ENCODE peak calls at places on chromosome 7, in eight cellular contexts. One of them, this sample, is unnamed.

GRCh38 chr7:66356277-66356721 is 151.2 kb downstream of the TPST1 start:
- DNase-seq in AG09309: peak
- DNase-seq in fibroblast of mammary gland: peak
- DNase-seq in HCT116: peak
- DNase-seq in neural progenitor cell: no peak
- DNase-seq in MCF 10A: no peak
- DNase-seq in suprapubic skin: no peak
- DNase-seq in neural crest cell: no peak
- DNase-seq in this sample: no peak

GRCh38 chr7:18570890-18571478 is 75.4 kb downstream of the HDAC9 start:
- DNase-seq in neural progenitor cell: peak
- DNase-seq in AG09309: peak
- DNase-seq in neural crest cell: no peak
- DNase-seq in HCT116: peak
- DNase-seq in suprapubic skin: no peak
- DNase-seq in MCF 10A: peak
- DNase-seq in fibroblast of mammary gland: peak
- DNase-seq in this sample: peak

GRCh38 chr7:52547301-52547920 is 488.0 kb upstream of the POM121L12 start:
- DNase-seq in suprapubic skin: no peak
- DNase-seq in neural crest cell: no peak
- DNase-seq in AG09309: no peak
- DNase-seq in neural progenitor cell: peak
- DNase-seq in HCT116: no peak
- DNase-seq in fibroblast of mammary gland: no peak
- DNase-seq in MCF 10A: no peak
- DNase-seq in this sample: no peak

GRCh38 chr7:3076163-3076562 is 32.5 kb upstream of the CARD11 start:
- DNase-seq in suprapubic skin: no peak
- DNase-seq in MCF 10A: no peak
- DNase-seq in AG09309: no peak
- DNase-seq in neural crest cell: no peak
- DNase-seq in fibroblast of mammary gland: no peak
- DNase-seq in neural progenitor cell: no peak
- DNase-seq in HCT116: no peak
- DNase-seq in this sample: no peak

GRCh38 chr7:119472398-119473038 is 800.5 kb upstream of the KCND2 start:
- DNase-seq in fibroblast of mammary gland: no peak
- DNase-seq in AG09309: no peak
- DNase-seq in neural crest cell: no peak
- DNase-seq in MCF 10A: peak
- DNase-seq in neural progenitor cell: no peak
- DNase-seq in suprapubic skin: no peak
- DNase-seq in HCT116: no peak
- DNase-seq in this sample: no peak

GRCh38 chr7:98314469-98314868 is 33.0 kb downstream of the BRI3 start:
- DNase-seq in neural progenitor cell: no peak
- DNase-seq in HCT116: no peak
- DNase-seq in MCF 10A: no peak
- DNase-seq in fibroblast of mammary gland: peak
- DNase-seq in suprapubic skin: no peak
- DNase-seq in neural crest cell: no peak
- DNase-seq in AG09309: no peak
- DNase-seq in this sample: no peak

GRCh38 chr7:132417037-132417906 is 159.0 kb downstream of the PLXNA4 start:
- DNase-seq in HCT116: no peak
- DNase-seq in fibroblast of mammary gland: no peak
- DNase-seq in neural progenitor cell: no peak
- DNase-seq in MCF 10A: no peak
- DNase-seq in neural crest cell: no peak
- DNase-seq in suprapubic skin: no peak
- DNase-seq in AG09309: no peak
- DNase-seq in this sample: no peak

GRCh38 chr7:74417419-74417971 is 36.2 kb upstream of the GTF2IRD1 start:
- DNase-seq in HCT116: peak
- DNase-seq in AG09309: no peak
- DNase-seq in suprapubic skin: no peak
- DNase-seq in MCF 10A: peak
- DNase-seq in fibroblast of mammary gland: peak
- DNase-seq in neural crest cell: peak
- DNase-seq in neural progenitor cell: peak
- DNase-seq in this sample: peak

GRCh38 chr7:90574136-90574819 is 21.8 kb upstream of the CDK14 start:
- DNase-seq in HCT116: no peak
- DNase-seq in neural progenitor cell: no peak
- DNase-seq in neural crest cell: no peak
- DNase-seq in AG09309: no peak
- DNase-seq in MCF 10A: no peak
- DNase-seq in suprapubic skin: no peak
- DNase-seq in fibroblast of mammary gland: no peak
- DNase-seq in this sample: no peak

DNA sequence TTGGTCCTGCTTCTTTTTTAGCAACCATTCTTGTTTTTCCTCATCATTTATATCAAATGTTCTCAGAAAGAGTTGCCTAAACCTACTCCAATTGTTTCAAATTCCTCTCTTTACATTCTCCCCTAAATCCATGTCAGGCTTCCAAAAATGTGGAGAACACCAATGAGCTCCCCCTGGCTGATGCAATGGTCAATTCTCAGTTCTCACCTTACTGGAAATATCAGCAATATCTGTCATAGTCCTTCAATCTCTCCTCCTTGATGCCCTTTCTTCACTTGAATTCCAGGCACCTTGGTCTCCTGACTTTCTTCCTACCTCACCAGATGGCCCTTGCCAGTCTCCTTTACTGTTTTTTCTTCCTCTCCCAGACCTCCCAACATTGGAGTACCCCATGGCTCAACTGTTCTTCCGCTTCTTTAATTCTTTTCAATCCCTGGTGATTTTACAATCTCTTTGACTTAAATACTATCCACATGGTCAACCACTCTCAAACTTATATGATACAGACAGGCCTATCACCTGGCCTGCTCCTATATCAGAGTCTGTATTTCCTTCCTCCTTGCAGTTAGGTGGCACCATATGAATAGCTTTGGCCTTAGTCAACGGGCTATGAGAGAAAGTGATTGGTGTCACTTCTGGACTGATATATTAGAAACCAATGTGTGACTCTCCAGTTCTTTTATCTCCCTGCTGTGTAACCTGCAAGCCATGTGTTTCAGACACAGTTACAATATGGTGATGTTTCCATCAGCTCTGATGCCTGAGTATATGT is 47.4 kb upstream of the CAV2 start:
- DNase-seq in MCF 10A: no peak
- DNase-seq in fibroblast of mammary gland: no peak
- DNase-seq in neural crest cell: no peak
- DNase-seq in suprapubic skin: no peak
- DNase-seq in AG09309: no peak
- DNase-seq in HCT116: no peak
- DNase-seq in neural progenitor cell: no peak
- DNase-seq in this sample: no peak
- TF ChIP-seq CTCF in MCF 10A: no peak
- TF ChIP-seq CTCF in fibroblast of mammary gland: no peak
- TF ChIP-seq CTCF in neural crest cell: no peak
- TF ChIP-seq CTCF in suprapubic skin: no peak
- TF ChIP-seq CTCF in AG09309: no peak
- TF ChIP-seq CTCF in HCT116: peak
- TF ChIP-seq CTCF in neural progenitor cell: peak
- TF ChIP-seq CTCF in this sample: no peak

GRCh38 chr7:77985974-77986339 is 187.4 kb downstream of the PHTF2 start:
- DNase-seq in MCF 10A: no peak
- DNase-seq in suprapubic skin: no peak
- DNase-seq in neural progenitor cell: no peak
- DNase-seq in fibroblast of mammary gland: peak
- DNase-seq in HCT116: no peak
- DNase-seq in AG09309: no peak
- DNase-seq in neural crest cell: no peak
- DNase-seq in this sample: no peak

GRCh38 chr7:77991656-77992055 is 193.1 kb downstream of the PHTF2 start:
- DNase-seq in suprapubic skin: no peak
- DNase-seq in HCT116: no peak
- DNase-seq in MCF 10A: no peak
- DNase-seq in neural progenitor cell: no peak
- DNase-seq in neural crest cell: no peak
- DNase-seq in fibroblast of mammary gland: no peak
- DNase-seq in AG09309: no peak
- DNase-seq in this sample: no peak

GRCh38 chr7:77985232-77985973 is 186.8 kb downstream of the PHTF2 start:
- DNase-seq in MCF 10A: no peak
- DNase-seq in neural crest cell: no peak
- DNase-seq in HCT116: no peak
- DNase-seq in neural progenitor cell: no peak
- DNase-seq in fibroblast of mammary gland: no peak
- DNase-seq in AG09309: no peak
- DNase-seq in suprapubic skin: no peak
- DNase-seq in this sample: no peak

GRCh38 chr7:77993823-77994222 is 195.2 kb downstream of the PHTF2 start:
- DNase-seq in neural crest cell: no peak
- DNase-seq in neural progenitor cell: no peak
- DNase-seq in fibroblast of mammary gland: no peak
- DNase-seq in MCF 10A: no peak
- DNase-seq in HCT116: no peak
- DNase-seq in suprapubic skin: no peak
- DNase-seq in AG09309: no peak
- DNase-seq in this sample: no peak

GRCh38 chr7:77989981-77990566 is 191.5 kb downstream of the PHTF2 start:
- DNase-seq in neural progenitor cell: no peak
- DNase-seq in HCT116: no peak
- DNase-seq in fibroblast of mammary gland: no peak
- DNase-seq in suprapubic skin: no peak
- DNase-seq in AG09309: no peak
- DNase-seq in MCF 10A: peak
- DNase-seq in neural crest cell: no peak
- DNase-seq in this sample: peak
- TF ChIP-seq CTCF in neural progenitor cell: peak
- TF ChIP-seq CTCF in HCT116: no peak
- TF ChIP-seq CTCF in fibroblast of mammary gland: no peak
- TF ChIP-seq CTCF in suprapubic skin: no peak
- TF ChIP-seq CTCF in AG09309: no peak
- TF ChIP-seq CTCF in MCF 10A: no peak
- TF ChIP-seq CTCF in neural crest cell: peak
- TF ChIP-seq CTCF in this sample: peak

GRCh38 chr7:40833541-40834234 is 698.9 kb downstream of the SUGCT start:
- DNase-seq in AG09309: no peak
- DNase-seq in HCT116: no peak
- DNase-seq in fibroblast of mammary gland: peak
- DNase-seq in neural progenitor cell: no peak
- DNase-seq in neural crest cell: no peak
- DNase-seq in suprapubic skin: no peak
- DNase-seq in MCF 10A: no peak
- DNase-seq in this sample: no peak
- TF ChIP-seq CTCF in AG09309: peak
- TF ChIP-seq CTCF in HCT116: no peak
- TF ChIP-seq CTCF in fibroblast of mammary gland: peak
- TF ChIP-seq CTCF in neural progenitor cell: no peak
- TF ChIP-seq CTCF in neural crest cell: no peak
- TF ChIP-seq CTCF in suprapubic skin: no peak
- TF ChIP-seq CTCF in MCF 10A: peak
- TF ChIP-seq CTCF in this sample: no peak

GRCh38 chr7:532379-533143 is 12.9 kb upstream of the PDGFA start:
- DNase-seq in MCF 10A: no peak
- DNase-seq in neural progenitor cell: no peak
- DNase-seq in fibroblast of mammary gland: no peak
- DNase-seq in suprapubic skin: no peak
- DNase-seq in HCT116: no peak
- DNase-seq in neural crest cell: no peak
- DNase-seq in AG09309: no peak
- DNase-seq in this sample: no peak

GRCh38 chr7:536231-536630 is 16.6 kb upstream of the PDGFA start:
- DNase-seq in fibroblast of mammary gland: no peak
- DNase-seq in suprapubic skin: no peak
- DNase-seq in neural progenitor cell: no peak
- DNase-seq in MCF 10A: no peak
- DNase-seq in neural crest cell: no peak
- DNase-seq in AG09309: no peak
- DNase-seq in HCT116: no peak
- DNase-seq in this sample: no peak

GRCh38 chr7:534075-534474 is 14.4 kb upstream of the PDGFA start:
- DNase-seq in MCF 10A: no peak
- DNase-seq in suprapubic skin: no peak
- DNase-seq in fibroblast of mammary gland: no peak
- DNase-seq in neural progenitor cell: no peak
- DNase-seq in AG09309: no peak
- DNase-seq in neural crest cell: no peak
- DNase-seq in HCT116: no peak
- DNase-seq in this sample: no peak

GRCh38 chr7:533266-533665 is 13.6 kb upstream of the PDGFA start:
- DNase-seq in fibroblast of mammary gland: no peak
- DNase-seq in HCT116: no peak
- DNase-seq in suprapubic skin: no peak
- DNase-seq in AG09309: no peak
- DNase-seq in neural progenitor cell: no peak
- DNase-seq in neural crest cell: no peak
- DNase-seq in MCF 10A: no peak
- DNase-seq in this sample: no peak

GRCh38 chr7:534959-535358 is 15.3 kb upstream of the PDGFA start:
- DNase-seq in MCF 10A: no peak
- DNase-seq in suprapubic skin: no peak
- DNase-seq in neural progenitor cell: no peak
- DNase-seq in HCT116: no peak
- DNase-seq in neural crest cell: no peak
- DNase-seq in AG09309: no peak
- DNase-seq in fibroblast of mammary gland: no peak
- DNase-seq in this sample: no peak
- TF ChIP-seq CTCF in MCF 10A: no peak
- TF ChIP-seq CTCF in suprapubic skin: no peak
- TF ChIP-seq CTCF in neural progenitor cell: no peak
- TF ChIP-seq CTCF in HCT116: no peak
- TF ChIP-seq CTCF in neural crest cell: no peak
- TF ChIP-seq CTCF in AG09309: no peak
- TF ChIP-seq CTCF in fibroblast of mammary gland: no peak
- TF ChIP-seq CTCF in this sample: no peak

GRCh38 chr7:44221231-44221791 is 20.5 kb downstream of the YKT6 start:
- DNase-seq in neural progenitor cell: no peak
- DNase-seq in neural crest cell: peak
- DNase-seq in MCF 10A: no peak
- DNase-seq in HCT116: no peak
- DNase-seq in suprapubic skin: no peak
- DNase-seq in fibroblast of mammary gland: no peak
- DNase-seq in AG09309: no peak
- DNase-seq in this sample: no peak
- TF ChIP-seq CTCF in neural progenitor cell: no peak
- TF ChIP-seq CTCF in neural crest cell: no peak
- TF ChIP-seq CTCF in MCF 10A: no peak
- TF ChIP-seq CTCF in HCT116: no peak
- TF ChIP-seq CTCF in suprapubic skin: no peak
- TF ChIP-seq CTCF in fibroblast of mammary gland: no peak
- TF ChIP-seq CTCF in AG09309: no peak
- TF ChIP-seq CTCF in this sample: no peak

This sample was measured in NB4.